ENCODE peak calls at places on chromosomes 6 and 20, in eight cellular contexts. T is CD4-positive, CD25-positive, alpha-beta regulatory T cell; Z is SJSA1; H is body of pancreas; Y is tibial artery; D is fibroblast of mammary gland; F is SK-N-SH; O is lung. G is an unnamed sample.

GRCh38 chr20:774680-775057 is 6.4 kb upstream of the SLC52A3 start:
- DNase-seq in H (no peak), T (no peak), Z (no peak), O (no peak), F (no peak), D (no peak), Y (no peak), G (no peak)

GRCh38 chr20:36591281-36591680 is 14.3 kb upstream of the RAB5IF start:
- DNase-seq in Z (no peak), T (no peak), H (no peak), F (no peak), O (no peak), Y (no peak), D (no peak), G (no peak)

GRCh38 chr6:31945507-31946369 is at the start of gene CFB:
- DNase-seq in Y (peak), H (peak), F (no peak), D (peak), Z (no peak), O (peak), T (no peak), G (peak)

GRCh38 chr20:21390768-21391167 is 6.6 kb downstream of the NKX2-4 start:
- DNase-seq in T (no peak), F (no peak), D (no peak), Y (no peak), Z (no peak), H (no peak), O (no peak), G (no peak)

GRCh38 chr20:8562356-8562755 is 430.3 kb downstream of the PLCB1 start:
- DNase-seq in T (no peak), F (no peak), O (no peak), H (no peak), Z (no peak), D (no peak), Y (no peak), G (no peak)

GRCh38 chr20:35307666-35308653 is 15.7 kb upstream of the FAM83C start:
- DNase-seq in H (peak), D (peak), O (no peak), F (no peak), Y (peak), T (no peak), Z (peak), G (no peak)

GRCh38 chr6:52371656-52372151 is 9.8 kb downstream of the PAQR8 start:
- DNase-seq in D (peak), O (no peak), F (no peak), Y (no peak), Z (no peak), T (no peak), H (no peak), G (no peak)

GRCh38 chr6:52403627-52404026 is 16.5 kb upstream of the EFHC1 start:
- DNase-seq in Z (no peak), T (no peak), O (no peak), F (peak), Y (no peak), H (peak), D (no peak), G (no peak)

GRCh38 chr6:89874438-89874837 is 19.8 kb upstream of the GJA10 start:
- DNase-seq in O (no peak), D (no peak), Y (no peak), T (no peak), H (no peak), Z (no peak), F (no peak), G (no peak)

GRCh38 chr6:144536079-144536478 is 250.9 kb downstream of the UTRN start:
- DNase-seq in T (no peak), D (no peak), Z (no peak), O (no peak), H (no peak), F (no peak), Y (no peak), G (no peak)

GRCh38 chr6:28817808-28818145 is 106.0 kb downstream of the TRIM27 start:
- DNase-seq in T (no peak), Z (no peak), H (no peak), Y (no peak), O (no peak), D (no peak), F (no peak), G (no peak)

GRCh38 chr6:165317723-165318122 is 8.3 kb upstream of the C6orf118 start:
- DNase-seq in Z (no peak), T (no peak), D (no peak), Y (no peak), F (no peak), O (no peak), H (no peak), G (no peak)

GRCh38 chr6:147538821-147539220 is 30.3 kb downstream of the SAMD5 start:
- DNase-seq in D (no peak), F (no peak), H (no peak), Z (no peak), Y (no peak), O (no peak), T (no peak), G (no peak)

GRCh38 chr6:33694401-33694931 is 17.0 kb downstream of the UQCC2 start:
- DNase-seq in H (peak), O (no peak), F (peak), T (peak), Z (peak), D (peak), Y (no peak), G (peak)

GRCh38 chr6:44010411-44011349 is 116.6 kb downstream of the MRPL14 start:
- DNase-seq in H (peak), O (no peak), T (no peak), Y (peak), D (peak), Z (peak), F (no peak), G (peak)

GRCh38 chr6:3669916-3670315 is 81.6 kb downstream of the PXDC1 start:
- DNase-seq in T (no peak), O (no peak), D (no peak), H (no peak), Y (no peak), F (no peak), Z (no peak), G (no peak)

GRCh38 chr20:20259534-20259933 is 108.4 kb upstream of the INSM1 start:
- DNase-seq in H (no peak), Z (no peak), Y (no peak), D (peak), T (no peak), O (no peak), F (no peak), G (no peak)

GRCh38 chr6:121430514-121431460 is 4.7 kb upstream of the GJA1 start:
- DNase-seq in Y (no peak), T (no peak), H (no peak), O (no peak), F (peak), Z (no peak), D (peak), G (peak)

GRCh38 chr20:37845878-37846277 is 57.0 kb upstream of the VSTM2L start:
- DNase-seq in H (no peak), T (no peak), F (no peak), O (no peak), Z (no peak), D (no peak), Y (no peak), G (no peak)

GRCh38 chr20:36093025-36093803 is 61.3 kb upstream of the EPB41L1 start:
- DNase-seq in T (peak), H (peak), Z (peak), F (peak), Y (peak), D (no peak), O (peak), G (no peak)

GRCh38 chr6:41548841-41549642 is 2.9 kb downstream of the FOXP4 start:
- DNase-seq in T (no peak), F (no peak), Y (no peak), O (no peak), D (no peak), H (no peak), Z (no peak), G (no peak)

GRCh38 chr6:125154184-125155135 is 887 bp downstream of the TPD52L1 start:
- DNase-seq in Z (no peak), H (peak), F (peak), T (peak), D (peak), O (peak), Y (peak), G (peak)

GRCh38 chr6:141467881-141468280 is 664.8 kb upstream of the GJE1 start:
- DNase-seq in Z (no peak), T (no peak), H (no peak), F (no peak), D (no peak), O (no peak), Y (no peak), G (peak)

GRCh38 chr6:165118736-165119135 is 190.7 kb downstream of the C6orf118 start:
- DNase-seq in Y (no peak), H (no peak), O (no peak), F (no peak), D (no peak), Z (peak), T (no peak), G (no peak)

GRCh38 chr6:36235309-36235708 is 34.6 kb upstream of the PNPLA1 start:
- DNase-seq in H (no peak), D (no peak), T (peak), O (no peak), F (no peak), Z (no peak), Y (no peak), G (no peak)

GRCh38 chr20:14832630-14833029 is 495.2 kb upstream of the FLRT3 start:
- DNase-seq in F (no peak), T (no peak), Y (no peak), O (no peak), D (no peak), Z (no peak), H (no peak), G (no peak)

GRCh38 chr6:44304282-44305199 is 8.6 kb downstream of the AARS2 start:
- DNase-seq in T (peak), Y (peak), F (peak), O (no peak), Z (no peak), D (peak), H (peak), G (peak)

GRCh38 chr6:152360016-152360415 is 277.1 kb downstream of the SYNE1 start:
- DNase-seq in D (no peak), Y (no peak), Z (no peak), O (no peak), T (no peak), F (no peak), H (no peak), G (no peak)

GRCh38 chr6:158488065-158488464 is 71.8 kb upstream of the TMEM181 start:
- DNase-seq in F (no peak), D (peak), T (no peak), O (no peak), Z (peak), H (no peak), Y (no peak), G (peak)

GRCh38 chr6:139647816-139648215 is 273.4 kb upstream of the CITED2 start:
- DNase-seq in D (no peak), H (no peak), Y (no peak), O (no peak), T (no peak), Z (no peak), F (no peak), G (peak)

GRCh38 chr20:50339196-50339901 is 148.7 kb downstream of the CEBPB start:
- DNase-seq in Z (peak), F (peak), H (no peak), O (no peak), D (peak), T (no peak), Y (peak), G (peak)

GRCh38 chr6:5671162-5671561 is 335.6 kb downstream of the NRN1 start:
- DNase-seq in H (no peak), Z (no peak), Y (no peak), F (no peak), D (peak), O (no peak), T (peak), G (peak)

GRCh38 chr6:10082385-10082784 is 332.5 kb downstream of the TFAP2A start:
- DNase-seq in D (no peak), H (no peak), Z (no peak), O (no peak), Y (no peak), F (no peak), T (no peak), G (no peak)

GRCh38 chr6:36443951-36444428 is 1.2 kb downstream of the KCTD20 start:
- DNase-seq in F (peak), Z (no peak), D (no peak), H (no peak), O (no peak), Y (no peak), T (peak), G (peak)

GRCh38 chr6:45478235-45478634 is 100.5 kb upstream of the SUPT3H start:
- DNase-seq in Y (no peak), H (no peak), D (peak), O (no peak), F (no peak), T (peak), Z (no peak), G (no peak)

GRCh38 chr6:13870185-13870584 is 54.6 kb upstream of the RNF182 start:
- DNase-seq in Y (no peak), D (no peak), F (no peak), O (no peak), Z (peak), T (no peak), H (no peak), G (no peak)

GRCh38 chr6:21500894-21501293 is 92.7 kb upstream of the SOX4 start:
- DNase-seq in Z (no peak), O (no peak), T (no peak), Y (no peak), H (peak), F (no peak), D (no peak), G (no peak)

GRCh38 chr6:149235130-149235561 is 82.4 kb upstream of the TAB2 start:
- DNase-seq in D (peak), Y (no peak), Z (peak), F (no peak), T (no peak), H (peak), O (peak), G (peak)

GRCh38 chr6:37130704-37131103 is 39.2 kb upstream of the PIM1 start:
- DNase-seq in O (peak), F (no peak), Z (no peak), Y (peak), T (no peak), H (no peak), D (peak), G (peak)

GRCh38 chr20:41031243-41031619 is 2.6 kb downstream of the TOP1 start:
- DNase-seq in T (no peak), D (no peak), H (no peak), F (no peak), O (no peak), Y (no peak), Z (no peak), G (no peak)

GRCh38 chr20:41037172-41037571 is 8.6 kb downstream of the TOP1 start:
- DNase-seq in O (no peak), Y (no peak), Z (no peak), F (no peak), D (no peak), T (no peak), H (no peak), G (no peak)

GRCh38 chr20:41035207-41035606 is 6.6 kb downstream of the TOP1 start:
- DNase-seq in D (no peak), F (no peak), Z (no peak), Y (no peak), T (no peak), H (no peak), O (no peak), G (no peak)

GRCh38 chr20:41032243-41032642 is 3.6 kb downstream of the TOP1 start:
- DNase-seq in Z (no peak), H (no peak), Y (no peak), D (no peak), F (no peak), T (no peak), O (no peak), G (peak)

GRCh38 chr20:41034239-41034638 is 5.6 kb downstream of the TOP1 start:
- DNase-seq in F (no peak), O (no peak), H (no peak), Z (no peak), T (no peak), Y (no peak), D (no peak), G (no peak)
- H3K4me3 ChIP-seq in F (no peak), O (no peak), H (no peak), Z (no peak), T (no peak), Y (no peak), D (no peak), G (no peak)

GRCh38 chr20:57595041-57596030 is 24.9 kb downstream of the ZBP1 start:
- DNase-seq in T (no peak), O (no peak), H (no peak), F (no peak), D (no peak), Y (no peak), Z (no peak), G (no peak)

GRCh38 chr20:57596358-57596757 is 23.9 kb downstream of the ZBP1 start:
- DNase-seq in O (no peak), H (no peak), T (no peak), Y (no peak), Z (no peak), D (no peak), F (no peak), G (no peak)

GRCh38 chr20:57598060-57598459 is 22.2 kb downstream of the ZBP1 start:
- DNase-seq in Y (no peak), O (no peak), Z (no peak), T (no peak), D (no peak), H (no peak), F (peak), G (no peak)

GRCh38 chr20:57598491-57598890 is 21.7 kb downstream of the ZBP1 start:
- DNase-seq in Z (no peak), Y (no peak), F (no peak), O (no peak), H (no peak), T (no peak), D (no peak), G (no peak)

DNA sequence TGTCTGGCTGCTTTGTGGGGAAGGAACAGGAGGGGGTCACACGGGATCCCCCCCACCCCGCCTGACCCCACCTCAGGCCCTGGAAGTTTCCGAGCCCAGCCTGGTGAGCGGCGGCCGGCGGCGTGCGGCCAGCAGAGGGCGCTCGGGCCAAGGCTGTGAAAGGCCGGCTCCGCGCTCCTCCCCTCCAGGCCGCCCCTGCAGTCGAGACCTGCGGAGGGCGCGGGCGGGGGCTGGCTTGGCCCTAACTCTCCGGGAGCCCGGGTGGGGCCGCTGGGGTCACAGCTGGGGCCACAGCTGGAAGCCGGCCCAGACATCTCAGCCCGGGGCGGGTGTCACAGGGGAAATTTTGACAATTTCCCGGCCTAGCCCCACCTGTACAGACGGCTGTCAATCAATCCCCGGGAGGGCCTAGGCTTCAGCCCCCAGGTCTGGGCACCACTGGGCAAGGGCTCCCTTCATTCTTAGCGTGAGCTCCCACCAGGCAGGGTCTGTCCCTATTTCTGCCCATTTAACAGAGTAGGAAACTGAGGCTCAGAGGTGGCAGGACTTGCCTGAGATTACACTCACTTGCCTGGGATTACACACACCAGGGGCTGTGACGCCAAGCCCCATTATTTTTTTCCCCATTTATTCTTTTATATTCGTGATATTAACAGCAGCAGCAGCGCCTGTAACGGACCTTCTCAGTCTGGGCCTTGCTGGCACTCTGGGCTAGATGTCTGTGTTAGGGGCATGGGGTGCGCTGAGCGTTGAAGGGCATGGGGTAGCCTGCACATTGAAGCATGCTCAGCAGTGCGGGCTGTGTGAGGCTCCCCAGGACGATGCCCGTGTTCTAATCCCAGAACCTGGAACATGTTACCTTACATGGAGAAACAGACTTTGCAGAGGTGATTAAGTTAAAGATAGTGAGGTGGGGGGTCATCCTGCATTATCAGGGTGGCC is 23.0 kb downstream of the ZBP1 start:
- DNase-seq in Y (peak), Z (peak), D (peak), O (peak), H (peak), F (peak), T (peak), G (peak)
- H3K4me3 ChIP-seq in Y (peak), Z (no peak), D (no peak), O (no peak), H (no peak), F (peak), T (no peak), G (no peak)

GRCh38 chr6:38174315-38174714 is 354.8 kb downstream of the ZFAND3 start:
- DNase-seq in D (no peak), T (no peak), H (no peak), O (no peak), Y (no peak), F (no peak), Z (no peak), G (no peak)
- H3K4me3 ChIP-seq in D (no peak), T (no peak), H (no peak), O (no peak), Y (no peak), F (no peak), Z (no peak), G (no peak)

GRCh38 chr20:32764000-32764960 is 2.1 kb downstream of the DNMT3B start:
- DNase-seq in O (no peak), Z (no peak), F (no peak), T (no peak), D (no peak), H (no peak), Y (no peak), G (no peak)
- H3K4me3 ChIP-seq in O (no peak), Z (no peak), F (no peak), T (no peak), D (no peak), H (no peak), Y (no peak), G (peak)

DNA sequence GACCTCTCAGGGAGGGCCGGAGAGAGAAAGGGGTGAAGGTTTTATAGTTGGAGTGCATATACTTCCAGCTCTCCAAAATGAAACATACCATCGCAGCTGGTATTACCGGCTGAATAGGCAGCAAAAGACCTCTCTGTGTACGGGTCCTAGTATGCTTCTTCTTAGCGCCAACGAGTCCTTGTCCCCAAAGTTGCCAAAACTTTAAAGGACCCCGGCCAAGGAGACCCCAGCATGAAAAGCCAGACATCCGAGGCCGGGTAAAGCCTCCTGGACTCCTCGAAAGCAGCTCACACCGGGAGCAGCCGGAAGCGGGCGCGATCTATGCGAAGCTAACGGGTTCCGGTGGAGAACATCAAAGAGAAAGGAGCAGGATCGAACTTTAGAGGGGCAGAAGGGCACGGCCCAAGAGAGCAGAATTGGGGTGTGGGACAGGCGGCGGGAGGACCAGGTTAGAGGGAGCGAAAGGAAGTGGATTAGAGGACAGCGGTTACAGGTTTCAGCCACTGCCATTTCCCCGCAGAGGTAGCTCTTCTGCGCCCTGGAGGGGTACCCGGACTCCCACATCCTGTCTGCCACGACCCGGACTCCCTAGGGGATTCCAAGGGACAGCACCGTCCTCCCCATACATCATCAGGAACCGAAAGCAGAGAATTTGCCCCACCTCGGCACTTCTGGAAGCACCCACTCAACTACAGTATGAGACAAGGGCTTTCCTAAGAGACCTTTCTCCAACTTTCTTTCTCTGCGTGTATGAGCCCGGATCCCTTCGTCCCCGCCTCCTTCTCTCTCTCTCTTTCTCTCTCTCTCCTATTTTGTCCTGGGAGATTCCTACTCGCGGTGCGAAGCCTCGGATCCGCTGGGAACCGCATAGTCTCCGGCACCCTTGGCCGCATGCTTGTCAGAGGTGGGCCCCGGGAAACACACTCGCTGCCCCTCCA is 602 bp upstream of the VGLL2 start:
- DNase-seq in Z (no peak), H (no peak), Y (no peak), T (peak), F (peak), D (no peak), O (no peak), G (no peak)
- H3K4me3 ChIP-seq in Z (peak), H (no peak), Y (peak), T (no peak), F (no peak), D (peak), O (peak), G (peak)